ENCODE peak calls at places on chromosomes 7 and 10, in six cellular contexts. D is cardiac muscle cell, O is H9, Q is left ventricle myocardium inferior, J is mammary epithelial cell, S is stomach. V is an unnamed sample.

GRCh38 chr7:94509264-94509878 is at the start of gene CASD1:
- DNase-seq in J (peak; percentile 12), D (no peak), S (peak; percentile 55), O (peak; percentile 66), Q (peak; percentile 63), V (no peak)

GRCh38 chr10:108788891-108789290 is 1134.4 kb downstream of the XPNPEP1 start:
- DNase-seq in O (no peak), Q (no peak), D (no peak), J (no peak), S (no peak), V (no peak)

GRCh38 chr10:32972929-32973328 is 14.9 kb upstream of the ITGB1 start:
- DNase-seq in S (no peak), D (no peak), J (peak; percentile 35), O (no peak), Q (no peak), V (no peak)

GRCh38 chr7:44224216-44224950 is 23.6 kb downstream of the YKT6 start:
- DNase-seq in O (no peak), Q (no peak), J (peak; percentile 36), S (no peak), D (no peak), V (no peak)

GRCh38 chr7:156460861-156461632 is 179.5 kb upstream of the RNF32 start:
- DNase-seq in Q (no peak), S (peak; percentile 40), O (no peak), J (no peak), D (no peak), V (no peak)

GRCh38 chr10:34922138-34922537 is 107.0 kb upstream of the PARD3 start:
- DNase-seq in Q (no peak), O (no peak), S (no peak), D (no peak), J (no peak), V (no peak)

GRCh38 chr7:7761974-7762769 is 43.8 kb upstream of the RPA3 start:
- DNase-seq in S (no peak), Q (no peak), D (peak; percentile 57), J (peak; percentile 54), O (no peak), V (peak; percentile 12)

GRCh38 chr10:93816123-93816747 is 58.5 kb downstream of the LGI1 start:
- DNase-seq in Q (peak; percentile 36), O (peak; percentile 69), D (peak; percentile 72), S (peak; percentile 63), J (peak; percentile 51), V (no peak)

GRCh38 chr10:62959553-62959952 is 143.4 kb upstream of the EGR2 start:
- DNase-seq in Q (no peak), J (peak; percentile 15), O (no peak), S (no peak), D (peak; percentile 57), V (no peak)

GRCh38 chr7:18961997-18962396 is 155.4 kb downstream of the TWIST1 start:
- DNase-seq in O (no peak), Q (no peak), S (no peak), D (peak; percentile 42), J (no peak), V (no peak)

GRCh38 chr10:117419921-117420320 is 44.7 kb upstream of the PDZD8 start:
- DNase-seq in D (no peak), O (no peak), S (no peak), Q (no peak), J (peak; percentile 31), V (no peak)

GRCh38 chr10:103295391-103296044 is 18.6 kb downstream of the INA start:
- DNase-seq in Q (no peak), S (no peak), O (no peak), D (peak; percentile 85), J (peak; percentile 34), V (no peak)

GRCh38 chr7:149624006-149624405 is 126.4 kb upstream of the ZNF746 start:
- DNase-seq in O (no peak), Q (no peak), S (peak; percentile 30), J (peak; percentile 23), D (peak; percentile 14), V (no peak)

GRCh38 chr10:60524541-60524940 is 134.9 kb upstream of the ANK3 start:
- DNase-seq in S (no peak), Q (no peak), O (no peak), J (peak; percentile 93), D (peak; percentile 55), V (peak; percentile 51)

GRCh38 chr10:120598377-120598776 is 141.3 kb downstream of the PLPP4 start:
- DNase-seq in D (no peak), Q (no peak), S (no peak), J (no peak), O (peak; percentile 45), V (no peak)

GRCh38 chr7:13179011-13179574 is 491.7 kb downstream of the ARL4A start:
- DNase-seq in D (peak; percentile 12), S (no peak), O (no peak), Q (no peak), J (no peak), V (no peak)

GRCh38 chr10:16519250-16519907 is 2.3 kb downstream of the C1QL3 start:
- DNase-seq in Q (no peak), D (no peak), O (peak; percentile 40), J (no peak), S (no peak), V (no peak)

GRCh38 chr7:141512597-141512996 is 38.6 kb upstream of the AGK start:
- DNase-seq in D (no peak), S (no peak), O (no peak), Q (no peak), J (no peak), V (no peak)

GRCh38 chr10:112246-112645 is 23.0 kb upstream of the ZMYND11 start:
- DNase-seq in S (no peak), Q (no peak), J (peak; percentile 84), D (no peak), O (no peak), V (peak; percentile 79)

GRCh38 chr10:112949128-112949823 is 771 bp upstream of the TCF7L2 start:
- DNase-seq in O (no peak), D (no peak), S (no peak), Q (no peak), J (no peak), V (no peak)

GRCh38 chr7:65250697-65251395 is 122.8 kb upstream of the ZNF92 start:
- DNase-seq in O (peak; percentile 39), J (no peak), D (no peak), Q (no peak), S (no peak), V (no peak)

DNA sequence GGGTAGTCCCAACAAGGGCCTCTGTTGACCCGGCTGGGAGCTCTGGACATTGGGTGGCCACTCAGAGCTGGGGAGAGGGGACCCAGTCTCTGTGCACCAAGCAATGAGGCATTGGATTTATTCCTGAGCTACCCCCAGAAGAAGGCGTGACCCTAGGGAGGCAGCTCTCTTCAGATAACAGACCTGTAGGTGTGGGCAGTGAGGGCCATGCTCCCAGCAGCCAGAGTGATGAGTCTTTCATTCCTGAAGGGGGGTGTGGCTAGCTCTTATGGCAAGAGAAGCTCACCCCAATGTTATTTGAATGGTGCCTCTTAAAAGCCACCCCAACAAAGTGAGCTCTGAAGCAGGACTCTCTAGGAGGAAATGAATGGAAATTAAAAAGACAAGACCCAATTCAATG is 20.3 kb downstream of the TEX36 start:
- DNase-seq in O (no peak), J (peak; percentile 36), Q (no peak), D (no peak), S (no peak), V (no peak)
- H3K27ac ChIP-seq in O (no peak overlapping the region), J (peak overlapping the region; percentile 40), Q (no peak overlapping the region), D (no peak overlapping the region), S (no peak overlapping the region), V (peak overlapping the region; percentile 38)

GRCh38 chr7:28579571-28579970 is 167.3 kb downstream of the CREB5 start:
- DNase-seq in D (no peak), S (no peak), J (no peak), O (no peak), Q (no peak), V (no peak)
- H3K27ac ChIP-seq in D (no peak overlapping the region), S (no peak overlapping the region), J (no peak overlapping the region), O (no peak overlapping the region), Q (no peak overlapping the region), V (no peak overlapping the region)

GRCh38 chr10:30346615-30347014 is 2.5 kb downstream of the MTPAP start:
- DNase-seq in D (no peak), Q (no peak), S (no peak), O (no peak), J (no peak), V (no peak)

GRCh38 chr10:30348378-30348776 is 701 bp downstream of the MTPAP start:
- DNase-seq in S (no peak), Q (no peak), D (no peak), O (no peak), J (no peak), V (no peak)

GRCh38 chr10:30351502-30351901 is 2.4 kb upstream of the MTPAP start:
- DNase-seq in Q (no peak), S (no peak), O (no peak), D (no peak), J (no peak), V (no peak)

GRCh38 chr10:30352377-30352776 is 3.3 kb upstream of the MTPAP start:
- DNase-seq in Q (no peak), S (no peak), O (no peak), D (no peak), J (no peak), V (no peak)

DNA sequence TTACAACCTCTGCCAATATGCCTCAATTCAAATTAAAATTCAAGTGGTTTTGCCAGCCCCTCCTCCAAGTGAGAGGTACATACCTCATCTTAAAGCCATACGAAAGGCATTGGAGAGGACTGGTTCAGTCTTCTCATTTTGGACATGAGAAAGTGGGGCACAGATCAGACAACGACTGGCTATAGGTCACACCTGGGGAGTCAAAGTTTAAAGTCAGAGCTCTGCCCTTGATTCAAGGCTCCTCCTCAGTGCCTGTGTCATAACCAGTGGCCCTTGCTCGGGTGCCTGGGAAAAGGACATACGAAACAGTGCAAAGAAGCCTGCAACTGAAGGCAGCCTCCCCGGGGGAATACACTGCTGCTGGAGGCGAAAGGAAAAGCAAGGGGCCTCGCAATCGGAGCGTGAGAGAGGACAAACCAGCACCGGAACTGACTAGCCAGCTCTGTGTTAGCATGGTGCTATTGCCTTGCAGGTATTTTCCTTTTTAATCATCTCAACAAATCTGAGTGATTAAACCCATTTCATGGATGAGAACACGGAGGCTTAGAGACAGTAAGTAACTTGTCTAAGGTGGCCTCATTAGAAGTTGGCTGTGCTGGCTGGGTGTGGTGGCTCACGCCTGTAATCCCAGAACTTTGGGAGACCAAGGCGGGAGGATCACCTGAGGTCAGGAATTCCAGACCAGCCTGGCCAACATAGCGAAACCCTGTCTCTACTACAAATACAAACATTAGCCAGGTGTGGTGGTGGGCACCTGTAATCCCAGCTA is 1.1 kb upstream of the MTPAP start:
- DNase-seq in S (no peak), Q (peak; percentile 33), D (no peak), O (no peak), J (no peak), V (no peak)
- H3K27ac ChIP-seq in S (no peak overlapping the region), Q (peak overlapping the region; percentile 88), D (no peak overlapping the region), O (no peak overlapping the region), J (no peak overlapping the region), V (no peak overlapping the region)

GRCh38 chr10:8437896-8438295 is 383.4 kb downstream of the GATA3 start:
- DNase-seq in S (no peak), D (no peak), O (no peak), Q (no peak), J (peak; percentile 28), V (no peak)
- H3K27ac ChIP-seq in S (no peak overlapping the region), D (no peak overlapping the region), O (no peak overlapping the region), Q (no peak overlapping the region), J (no peak overlapping the region), V (no peak overlapping the region)